ENCODE peak calls at places on chromosomes 5 and 9, in four cellular contexts. K is endothelial cell, M is MM.1S, U is PC-3. V is an unnamed sample.

GRCh38 chr9:107438211-107439030 is 51.1 kb downstream of the KLF4 start:
- DNase-seq in K (no peak), M (no peak), U (peak), V (no peak)

GRCh38 chr5:53357439-53357838 is 123.0 kb upstream of the FST start:
- DNase-seq in K (no peak), M (peak), U (no peak), V (no peak)

GRCh38 chr5:53965459-53965858 is 344.9 kb downstream of the ARL15 start:
- DNase-seq in K (no peak), M (no peak), U (no peak), V (no peak)

GRCh38 chr9:70229579-70229978 is 29.2 kb upstream of the SMC5 start:
- DNase-seq in K (no peak), M (no peak), U (peak), V (no peak)

GRCh38 chr5:34639852-34640626 is 16.1 kb upstream of the RAI14 start:
- DNase-seq in K (no peak), M (no peak), U (no peak), V (no peak)

GRCh38 chr5:51201708-51202107 is 181.5 kb upstream of the ISL1 start:
- DNase-seq in K (no peak), M (no peak), U (no peak), V (no peak)

GRCh38 chr5:177027665-177028064 is 5.2 kb downstream of the ZNF346 start:
- DNase-seq in K (no peak), M (no peak), U (no peak), V (no peak)

GRCh38 chr5:131022811-131023210 is 142.2 kb downstream of the HINT1 start:
- DNase-seq in K (no peak), M (no peak), U (no peak), V (no peak)

GRCh38 chr5:95955996-95956899 is 5.4 kb downstream of the ELL2 start:
- DNase-seq in K (no peak), M (no peak), U (no peak), V (no peak)

GRCh38 chr5:135883441-135883840 is 12.2 kb downstream of the IL9 start:
- DNase-seq in K (peak), M (peak), U (no peak), V (peak)
- TF ChIP-seq CTCF in K (no peak), M (peak), U (peak), V (peak)

GRCh38 chr5:148383564-148384388 is at the start of gene FBXO38:
- DNase-seq in K (peak), M (peak), U (peak), V (peak)
- TF ChIP-seq CTCF in K (no peak), M (peak), U (peak), V (no peak)

GRCh38 chr5:132808448-132808847 is 4.7 kb upstream of the SOWAHA start:
- DNase-seq in K (no peak), M (no peak), U (no peak), V (no peak)

GRCh38 chr5:132810605-132811004 is 2.5 kb upstream of the SOWAHA start:
- DNase-seq in K (no peak), M (no peak), U (no peak), V (no peak)

GRCh38 chr5:132808866-132809265 is 4.2 kb upstream of the SOWAHA start:
- DNase-seq in K (no peak), M (no peak), U (no peak), V (no peak)

GRCh38 chr5:132812123-132812948 is 766 bp upstream of the SOWAHA start:
- DNase-seq in K (no peak), M (no peak), U (no peak), V (no peak)

GRCh38 chr5:132807163-132807838 is 5.8 kb upstream of the SOWAHA start:
- DNase-seq in K (peak), M (no peak), U (no peak), V (no peak)
- TF ChIP-seq CTCF in K (no peak), M (no peak), U (no peak), V (peak)

GRCh38 chr5:91642592-91642991 is 259.5 kb upstream of the ARRDC3 start:
- DNase-seq in K (no peak), M (no peak), U (no peak), V (no peak)

GRCh38 chr5:91639744-91640143 is 256.6 kb upstream of the ARRDC3 start:
- DNase-seq in K (no peak), M (no peak), U (no peak), V (no peak)

GRCh38 chr5:91645347-91645746 is 262.2 kb upstream of the ARRDC3 start:
- DNase-seq in K (no peak), M (no peak), U (no peak), V (no peak)

GRCh38 chr5:91641730-91642350 is 258.7 kb upstream of the ARRDC3 start:
- DNase-seq in K (no peak), M (peak), U (peak), V (peak)

GRCh38 chr5:91643796-91644195 is 260.7 kb upstream of the ARRDC3 start:
- DNase-seq in K (no peak), M (no peak), U (no peak), V (no peak)
- TF ChIP-seq CTCF in K (no peak), M (no peak), U (no peak), V (no peak)

GRCh38 chr9:94680621-94681020 is 41.3 kb upstream of the FBP1 start:
- DNase-seq in K (no peak), M (no peak), U (no peak), V (no peak)

GRCh38 chr9:94676446-94677148 is 37.3 kb upstream of the FBP1 start:
- DNase-seq in K (no peak), M (no peak), U (no peak), V (no peak)

GRCh38 chr9:94685359-94685758 is 41.1 kb upstream of the AOPEP start:
- DNase-seq in K (no peak), M (no peak), U (no peak), V (no peak)

GRCh38 chr9:94680020-94680419 is 40.7 kb upstream of the FBP1 start:
- DNase-seq in K (no peak), M (no peak), U (no peak), V (no peak)

GRCh38 chr9:94681508-94681907 is 42.2 kb upstream of the FBP1 start:
- DNase-seq in K (peak), M (peak), U (peak), V (peak)
- TF ChIP-seq CTCF in K (peak), M (peak), U (peak), V (peak)

GRCh38 chr9:20376042-20376441 is 246.3 kb downstream of the MLLT3 start:
- DNase-seq in K (no peak), M (no peak), U (no peak), V (no peak)
- TF ChIP-seq CTCF in K (no peak), M (no peak), U (no peak), V (no peak)

V was measured in GM20000.